ENCODE peak calls at places on chromosome 10, in five cellular contexts. R is HEK293T, H is GM13976, W is fibroblast of lung, T is mesendoderm. P is an unnamed sample.

GRCh38 chr10:88851706-88852105 is at the start of gene ANKRD22:
- DNase-seq in H (no peak), R (no peak), T (peak), W (peak), P (no peak)

GRCh38 chr10:95352684-95353083 is 61.9 kb upstream of the PDLIM1 start:
- DNase-seq in W (no peak), T (no peak), R (no peak), H (no peak), P (no peak)

GRCh38 chr10:15865304-15865703 is 5.0 kb upstream of the MINDY3 start:
- DNase-seq in T (no peak), H (no peak), R (no peak), W (no peak), P (no peak)

GRCh38 chr10:18104223-18104872 is 35.9 kb upstream of the CACNB2 start:
- DNase-seq in H (peak), R (peak), T (peak), W (peak), P (peak)

GRCh38 chr10:44995914-44996633 is 4.6 kb upstream of the ZNF22 start:
- DNase-seq in R (no peak), T (no peak), W (peak), H (no peak), P (peak)

GRCh38 chr10:17644485-17644964 is 574 bp downstream of the STAM start:
- DNase-seq in R (peak), H (peak), T (no peak), W (peak), P (peak)

GRCh38 chr10:72375173-72375572 is 20.5 kb upstream of the DNAJB12 start:
- DNase-seq in R (no peak), W (no peak), T (peak), H (no peak), P (peak)

GRCh38 chr10:28879875-28880381 is 202.6 kb downstream of the BAMBI start:
- DNase-seq in R (no peak), T (no peak), H (no peak), W (no peak), P (peak)

GRCh38 chr10:62919776-62920175 is 103.6 kb upstream of the EGR2 start:
- DNase-seq in H (no peak), T (no peak), W (peak), R (no peak), P (peak)

GRCh38 chr10:117541909-117542705 is 439 bp upstream of the EMX2 start:
- DNase-seq in R (peak), H (peak), W (peak), T (peak), P (peak)

GRCh38 chr10:99630439-99630838 is 10.2 kb upstream of the SLC25A28 start:
- DNase-seq in W (peak), R (no peak), H (no peak), T (no peak), P (no peak)

GRCh38 chr10:111766464-111766863 is 417.1 kb downstream of the GPAM start:
- DNase-seq in R (no peak), H (no peak), T (no peak), W (no peak), P (no peak)

GRCh38 chr10:89213191-89213808 is 6.2 kb upstream of the CH25H start:
- DNase-seq in T (peak), H (peak), W (peak), R (peak), P (peak)

GRCh38 chr10:23197416-23197861 is 5.3 kb downstream of the PTF1A start:
- DNase-seq in T (no peak), W (no peak), H (no peak), R (no peak), P (no peak)

GRCh38 chr10:124470544-124471449 is 9.2 kb downstream of the LHPP start:
- DNase-seq in W (no peak), H (no peak), R (no peak), T (no peak), P (no peak)

GRCh38 chr10:55410415-55410885 is 609.4 kb upstream of the PCDH15 start:
- DNase-seq in H (no peak), R (peak), W (peak), T (peak), P (peak)

GRCh38 chr10:104098360-104098925 is 12.8 kb upstream of the COL17A1 start:
- DNase-seq in T (no peak), W (no peak), R (no peak), H (no peak), P (no peak)

GRCh38 chr10:108422286-108422685 is 1257.8 kb upstream of the SORCS1 start:
- DNase-seq in R (no peak), W (no peak), H (no peak), T (no peak), P (no peak)

GRCh38 chr10:1626410-1626809 is 110.9 kb downstream of the ADARB2 start:
- DNase-seq in W (no peak), H (no peak), T (no peak), R (no peak), P (no peak)

GRCh38 chr10:68330852-68331454 is 911 bp upstream of the HNRNPH3 start:
- DNase-seq in R (no peak), W (peak), H (no peak), T (peak), P (no peak)

P was measured in cardiac muscle cell.